ENCODE peak calls at places on chromosomes 11 and 22, in six cellular contexts. R is DMS 273 treated with DMSO at 0.1 percent for 48 hours; M is hypothalamus; X is activated CD4-positive, alpha-beta T cell treated with anti-CD3 and anti-CD28 coated beads for 24 hours; F is fibroblast of villous mesenchyme; J is HS-5. W is an unnamed sample.

GRCh38 chr11:105298174-105298573 is 158.6 kb upstream of the CARD18 start:
- DNase-seq in M (no peak), R (no peak), J (no peak), X (no peak), F (peak), W (no peak)

GRCh38 chr11:83070044-83070877 is 1.4 kb downstream of the RAB30 start:
- DNase-seq in R (peak), F (peak), J (peak), X (no peak), M (no peak), W (peak)

GRCh38 chr11:19380375-19380774 is 139.6 kb upstream of the E2F8 start:
- DNase-seq in F (peak), M (no peak), J (peak), R (no peak), X (no peak), W (peak)

GRCh38 chr11:33376331-33377099 is 119.3 kb downstream of the HIPK3 start:
- DNase-seq in R (no peak), F (no peak), J (no peak), X (no peak), M (no peak), W (no peak)

GRCh38 chr11:6197466-6198200 is 1.4 kb upstream of the OR52W1 start:
- DNase-seq in F (no peak), J (no peak), X (no peak), M (no peak), R (no peak), W (no peak)

GRCh38 chr11:27087425-27087824 is 46.8 kb downstream of the BBOX1 start:
- DNase-seq in X (no peak), J (no peak), F (no peak), R (no peak), M (no peak), W (no peak)

GRCh38 chr11:20027546-20028014 is 132.7 kb downstream of the DBX1 start:
- DNase-seq in J (no peak), R (no peak), X (no peak), F (peak), M (no peak), W (no peak)

GRCh38 chr11:43736502-43737193 is 56.1 kb downstream of the HSD17B12 start:
- DNase-seq in F (peak), X (no peak), M (no peak), J (no peak), R (no peak), W (no peak)

GRCh38 chr11:12287009-12287373 is 90.4 kb upstream of the PARVA start:
- DNase-seq in M (no peak), X (no peak), R (peak), J (peak), F (peak), W (no peak)

GRCh38 chr22:39183991-39184585 is 31.6 kb upstream of the CBX7 start:
- DNase-seq in R (peak), F (peak), J (no peak), X (no peak), M (no peak), W (peak)

GRCh38 chr11:15829312-15829711 is 527.0 kb downstream of the SOX6 start:
- DNase-seq in X (no peak), M (no peak), F (no peak), R (no peak), J (no peak), W (no peak)

GRCh38 chr11:94400839-94401772 is at the start of gene GPR83:
- DNase-seq in F (no peak), X (no peak), M (no peak), J (no peak), R (no peak), W (no peak)

W was measured in NCI-H524 treated with DMSO at 0.1 percent for 48 hours.